ENCODE peak calls at places on chromosome 1, in four cellular contexts. P is Peyer's patch, D is NB4, L is H9. C is an unnamed sample.

GRCh38 chr1:41343790-41344679 is 17.2 kb upstream of the FOXO6 start:
- DNase-seq in P (no peak), D (peak), L (no peak), C (peak)

GRCh38 chr1:181010789-181011188 is 11.9 kb downstream of the STX6 start:
- DNase-seq in P (no peak), D (no peak), L (no peak), C (no peak)

GRCh38 chr1:10772711-10773110 is 23.7 kb downstream of the CASZ1 start:
- DNase-seq in P (no peak), D (no peak), L (no peak), C (no peak)

GRCh38 chr1:26799479-26800133 is 11.9 kb downstream of the PIGV start:
- DNase-seq in P (no peak), D (no peak), L (no peak), C (peak)

GRCh38 chr1:41360074-41361027 is 883 bp upstream of the FOXO6 start:
- DNase-seq in P (no peak), D (no peak), L (peak), C (peak)

GRCh38 chr1:1061682-1062363 is 12.3 kb downstream of the RNF223 start:
- DNase-seq in P (no peak), D (peak), L (no peak), C (no peak)

GRCh38 chr1:182331412-182331811 is 60.2 kb downstream of the GLUL start:
- DNase-seq in P (no peak), D (no peak), L (no peak), C (no peak)

GRCh38 chr1:62589321-62589720 is 8.0 kb upstream of the ANGPTL3 start:
- DNase-seq in P (no peak), D (no peak), L (no peak), C (no peak)

GRCh38 chr1:228784191-228784590 is 48.9 kb downstream of the RHOU start:
- DNase-seq in P (no peak), D (no peak), L (no peak), C (no peak)

GRCh38 chr1:200269256-200269655 is 140.6 kb downstream of the ZNF281 start:
- DNase-seq in P (no peak), D (no peak), L (no peak), C (no peak)

GRCh38 chr1:50371749-50372148 is 51.5 kb downstream of the DMRTA2 start:
- DNase-seq in P (no peak), D (no peak), L (peak), C (no peak)

GRCh38 chr1:22808846-22809501 is 98.3 kb downstream of the EPHB2 start:
- DNase-seq in P (no peak), D (no peak), L (no peak), C (no peak)

DNA sequence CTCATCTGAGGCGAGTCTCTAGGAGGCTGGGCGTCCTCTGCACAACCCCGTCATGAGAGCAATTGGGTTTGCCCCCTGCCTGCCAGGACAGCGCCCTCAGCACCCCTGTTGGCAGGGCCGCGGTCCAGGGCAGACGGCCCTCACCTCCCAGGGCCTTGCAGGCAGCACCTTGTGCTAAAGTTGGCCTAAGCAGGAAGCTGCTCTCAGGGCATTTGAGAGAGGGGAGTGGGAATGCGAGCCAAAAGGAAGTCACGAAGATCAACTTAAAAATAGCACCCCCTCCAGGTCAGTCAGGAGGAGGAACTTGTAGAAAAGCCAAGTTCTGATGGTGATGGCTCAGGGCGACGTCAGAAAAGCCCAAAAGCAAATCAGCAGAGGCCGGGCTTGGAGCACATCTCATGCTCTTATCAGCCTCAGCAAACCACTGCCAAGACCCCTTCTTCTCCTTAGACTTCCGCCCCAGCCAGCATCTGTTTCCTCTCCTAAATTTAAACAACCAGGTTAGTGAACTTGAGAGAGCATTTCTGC is 12.6 kb upstream of the ADORA3 start:
- DNase-seq in P (peak), D (peak), L (peak), C (peak)
- TF ChIP-seq CTCF in P (peak), D (peak), L (peak), C (peak)

GRCh38 chr1:218344814-218345672 is at the start of gene TGFB2:
- DNase-seq in P (peak), D (peak), L (peak), C (no peak)
- TF ChIP-seq CTCF in P (no peak), D (no peak), L (peak), C (peak)

DNA sequence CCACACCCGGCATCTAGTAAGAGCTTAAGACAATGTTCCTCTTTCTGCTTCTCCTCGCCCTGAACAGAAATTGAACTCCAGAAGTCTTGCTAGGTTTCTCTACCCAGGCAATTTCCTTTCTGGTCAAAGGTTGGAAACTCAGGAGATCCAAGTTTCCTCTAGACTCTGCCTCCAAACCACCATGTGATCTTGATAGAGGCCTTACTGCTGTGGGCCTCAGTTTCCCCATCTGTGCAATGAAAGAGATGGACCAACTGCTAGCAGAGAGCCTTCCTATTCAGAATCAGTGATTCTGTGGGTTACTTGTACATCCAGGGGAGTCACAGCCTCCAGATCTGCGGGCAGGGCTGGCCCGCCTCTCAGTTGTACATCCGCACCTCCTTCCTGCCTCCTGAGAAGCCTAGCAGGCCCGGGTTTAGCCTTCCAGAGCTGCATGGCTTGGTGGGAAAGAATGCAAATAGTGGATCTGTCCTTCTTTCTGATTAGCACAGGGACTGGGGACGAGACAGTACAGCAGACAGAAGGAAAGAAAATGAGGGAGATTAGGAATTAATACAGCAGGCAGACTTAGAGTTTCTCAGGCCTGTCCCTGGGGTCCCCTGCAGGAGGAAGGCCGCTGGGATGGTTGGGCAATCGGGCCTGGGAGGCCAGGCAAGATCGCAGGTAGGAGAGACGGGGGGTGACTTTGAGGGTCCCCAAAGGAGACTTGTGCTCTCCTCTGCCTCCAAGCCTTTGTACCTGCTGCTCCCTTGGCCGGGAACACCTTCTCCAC is 83.9 kb downstream of the PAX7 start:
- DNase-seq in P (no peak), D (no peak), L (no peak), C (no peak)
- TF ChIP-seq CTCF in P (no peak), D (no peak), L (no peak), C (no peak)

GRCh38 chr1:153288634-153289275 is 24.0 kb downstream of the PGLYRP3 start:
- DNase-seq in P (no peak), D (peak), L (peak), C (peak)
- TF ChIP-seq CTCF in P (peak), D (peak), L (peak), C (peak)

GRCh38 chr1:192675716-192676115 is 39.8 kb downstream of the RGS13 start:
- DNase-seq in P (no peak), D (no peak), L (no peak), C (no peak)
- TF ChIP-seq CTCF in P (no peak), D (no peak), L (no peak), C (no peak)

GRCh38 chr1:68010094-68010493 is 40.3 kb downstream of the DIRAS3 start:
- DNase-seq in P (no peak), D (no peak), L (no peak), C (no peak)
- TF ChIP-seq CTCF in P (peak), D (no peak), L (peak), C (peak)

GRCh38 chr1:172532700-172533510 is at the start of gene SUCO:
- DNase-seq in P (peak), D (peak), L (peak), C (peak)
- TF ChIP-seq CTCF in P (peak), D (no peak), L (peak), C (peak)